ENCODE peak calls at places on chromosome 20, in six cellular contexts. One of them, this sample, is unnamed.

GRCh38 chr20:34581341-34582189 is 23.0 kb downstream of the MAP1LC3A start:
- DNase-seq in fibroblast of villous mesenchyme: peak; percentile 59
- DNase-seq in uterus: no peak
- DNase-seq in HCT116: no peak
- DNase-seq in PC-9: no peak
- DNase-seq in lower leg skin: no peak
- DNase-seq in this sample: no peak

GRCh38 chr20:25046736-25047666 is 10.9 kb downstream of the ACSS1 start:
- DNase-seq in fibroblast of villous mesenchyme: no peak
- DNase-seq in uterus: no peak
- DNase-seq in HCT116: no peak
- DNase-seq in PC-9: peak; percentile 21
- DNase-seq in lower leg skin: no peak
- DNase-seq in this sample: no peak

GRCh38 chr20:36506253-36506652 is 35.1 kb upstream of the MYL9 start:
- DNase-seq in fibroblast of villous mesenchyme: no peak
- DNase-seq in uterus: no peak
- DNase-seq in HCT116: no peak
- DNase-seq in PC-9: peak; percentile 39
- DNase-seq in lower leg skin: no peak
- DNase-seq in this sample: no peak

GRCh38 chr20:1696521-1697209 is 39.1 kb upstream of the SIRPG start:
- DNase-seq in fibroblast of villous mesenchyme: no peak
- DNase-seq in uterus: no peak
- DNase-seq in HCT116: no peak
- DNase-seq in PC-9: no peak
- DNase-seq in lower leg skin: no peak
- DNase-seq in this sample: no peak

GRCh38 chr20:57991211-57991841 is 237.1 kb downstream of the ANKRD60 start:
- DNase-seq in fibroblast of villous mesenchyme: peak; percentile 58
- DNase-seq in uterus: no peak
- DNase-seq in HCT116: no peak
- DNase-seq in PC-9: peak; percentile 99
- DNase-seq in lower leg skin: peak; percentile 81
- DNase-seq in this sample: no peak

GRCh38 chr20:57043091-57043490 is 223.3 kb downstream of the BMP7 start:
- DNase-seq in fibroblast of villous mesenchyme: no peak
- DNase-seq in uterus: peak; percentile 55
- DNase-seq in HCT116: no peak
- DNase-seq in PC-9: no peak
- DNase-seq in lower leg skin: no peak
- DNase-seq in this sample: no peak

GRCh38 chr20:47464380-47465101 is 37.1 kb upstream of the NCOA3 start:
- DNase-seq in fibroblast of villous mesenchyme: peak; percentile 98
- DNase-seq in uterus: peak; percentile 51
- DNase-seq in HCT116: peak; percentile 36
- DNase-seq in PC-9: peak; percentile 99
- DNase-seq in lower leg skin: peak; percentile 94
- DNase-seq in this sample: no peak

GRCh38 chr20:50108571-50109235 is 4.2 kb downstream of the UBE2V1 start:
- DNase-seq in fibroblast of villous mesenchyme: no peak
- DNase-seq in uterus: no peak
- DNase-seq in HCT116: no peak
- DNase-seq in PC-9: no peak
- DNase-seq in lower leg skin: no peak
- DNase-seq in this sample: no peak

GRCh38 chr20:38889792-38890496 is 36.3 kb upstream of the FAM83D start:
- DNase-seq in fibroblast of villous mesenchyme: no peak
- DNase-seq in uterus: no peak
- DNase-seq in HCT116: no peak
- DNase-seq in PC-9: no peak
- DNase-seq in lower leg skin: no peak
- DNase-seq in this sample: no peak

GRCh38 chr20:63027425-63028389 is 20.9 kb upstream of the BHLHE23 start:
- DNase-seq in fibroblast of villous mesenchyme: no peak
- DNase-seq in uterus: no peak
- DNase-seq in HCT116: no peak
- DNase-seq in PC-9: no peak
- DNase-seq in lower leg skin: no peak
- DNase-seq in this sample: no peak
- TF ChIP-seq CTCF in fibroblast of villous mesenchyme: no peak
- TF ChIP-seq CTCF in uterus: no peak
- TF ChIP-seq CTCF in HCT116: no peak
- TF ChIP-seq CTCF in PC-9: no peak
- TF ChIP-seq CTCF in lower leg skin: no peak
- TF ChIP-seq CTCF in this sample: no peak

GRCh38 chr20:63280929-63281545 is 8.4 kb downstream of the ARFGAP1 start:
- DNase-seq in fibroblast of villous mesenchyme: no peak
- DNase-seq in uterus: no peak
- DNase-seq in HCT116: no peak
- DNase-seq in PC-9: no peak
- DNase-seq in lower leg skin: no peak
- DNase-seq in this sample: no peak
- TF ChIP-seq CTCF in fibroblast of villous mesenchyme: peak; percentile 29
- TF ChIP-seq CTCF in uterus: no peak
- TF ChIP-seq CTCF in HCT116: no peak
- TF ChIP-seq CTCF in PC-9: peak; percentile 52
- TF ChIP-seq CTCF in lower leg skin: no peak
- TF ChIP-seq CTCF in this sample: no peak

DNA sequence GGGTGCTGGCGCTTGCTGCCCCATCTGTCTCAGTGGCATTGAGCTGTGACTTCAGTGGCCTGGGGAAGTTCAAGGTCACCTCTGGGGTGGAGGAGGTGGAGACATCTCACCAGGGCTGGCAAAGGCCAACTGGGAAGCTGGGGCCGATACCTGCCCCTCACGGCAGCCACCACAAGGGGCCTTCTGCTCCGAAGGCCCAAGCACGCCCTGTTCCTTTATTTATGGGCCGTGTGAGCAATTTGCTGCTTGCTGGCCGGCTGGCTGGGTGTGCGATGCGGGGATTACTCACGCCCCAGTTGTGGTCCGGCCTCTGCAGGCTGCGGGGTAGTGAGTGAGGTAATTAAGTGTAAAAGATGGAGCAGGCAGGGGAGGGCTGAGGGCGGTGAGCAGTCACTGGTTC is 13.2 kb upstream of the SCRT2 start:
- DNase-seq in fibroblast of villous mesenchyme: no peak
- DNase-seq in uterus: no peak
- DNase-seq in HCT116: no peak
- DNase-seq in PC-9: peak; percentile 12
- DNase-seq in lower leg skin: no peak
- DNase-seq in this sample: no peak
- TF ChIP-seq CTCF in fibroblast of villous mesenchyme: no peak
- TF ChIP-seq CTCF in uterus: no peak
- TF ChIP-seq CTCF in HCT116: no peak
- TF ChIP-seq CTCF in PC-9: no peak
- TF ChIP-seq CTCF in lower leg skin: no peak
- TF ChIP-seq CTCF in this sample: no peak

GRCh38 chr20:45611054-45611453 is 18.5 kb upstream of the WFDC10A start:
- DNase-seq in fibroblast of villous mesenchyme: peak; percentile 90
- DNase-seq in uterus: no peak
- DNase-seq in HCT116: peak; percentile 39
- DNase-seq in PC-9: no peak
- DNase-seq in lower leg skin: no peak
- DNase-seq in this sample: no peak
- TF ChIP-seq CTCF in fibroblast of villous mesenchyme: no peak
- TF ChIP-seq CTCF in uterus: no peak
- TF ChIP-seq CTCF in HCT116: no peak
- TF ChIP-seq CTCF in PC-9: no peak
- TF ChIP-seq CTCF in lower leg skin: no peak
- TF ChIP-seq CTCF in this sample: no peak

GRCh38 chr20:33076662-33077398 is 2.6 kb upstream of the BPIFB4 start:
- DNase-seq in fibroblast of villous mesenchyme: no peak
- DNase-seq in uterus: no peak
- DNase-seq in HCT116: peak; percentile 35
- DNase-seq in PC-9: no peak
- DNase-seq in lower leg skin: no peak
- DNase-seq in this sample: no peak
- TF ChIP-seq CTCF in fibroblast of villous mesenchyme: peak; percentile 18
- TF ChIP-seq CTCF in uterus: no peak
- TF ChIP-seq CTCF in HCT116: peak; percentile 52
- TF ChIP-seq CTCF in PC-9: peak; percentile 59
- TF ChIP-seq CTCF in lower leg skin: no peak
- TF ChIP-seq CTCF in this sample: no peak

GRCh38 chr20:5401277-5401676 is 84.5 kb upstream of the PROKR2 start:
- DNase-seq in fibroblast of villous mesenchyme: no peak
- DNase-seq in uterus: no peak
- DNase-seq in HCT116: no peak
- DNase-seq in PC-9: no peak
- DNase-seq in lower leg skin: no peak
- DNase-seq in this sample: no peak
- TF ChIP-seq CTCF in fibroblast of villous mesenchyme: no peak
- TF ChIP-seq CTCF in uterus: no peak
- TF ChIP-seq CTCF in HCT116: no peak
- TF ChIP-seq CTCF in PC-9: no peak
- TF ChIP-seq CTCF in lower leg skin: no peak
- TF ChIP-seq CTCF in this sample: no peak

DNA sequence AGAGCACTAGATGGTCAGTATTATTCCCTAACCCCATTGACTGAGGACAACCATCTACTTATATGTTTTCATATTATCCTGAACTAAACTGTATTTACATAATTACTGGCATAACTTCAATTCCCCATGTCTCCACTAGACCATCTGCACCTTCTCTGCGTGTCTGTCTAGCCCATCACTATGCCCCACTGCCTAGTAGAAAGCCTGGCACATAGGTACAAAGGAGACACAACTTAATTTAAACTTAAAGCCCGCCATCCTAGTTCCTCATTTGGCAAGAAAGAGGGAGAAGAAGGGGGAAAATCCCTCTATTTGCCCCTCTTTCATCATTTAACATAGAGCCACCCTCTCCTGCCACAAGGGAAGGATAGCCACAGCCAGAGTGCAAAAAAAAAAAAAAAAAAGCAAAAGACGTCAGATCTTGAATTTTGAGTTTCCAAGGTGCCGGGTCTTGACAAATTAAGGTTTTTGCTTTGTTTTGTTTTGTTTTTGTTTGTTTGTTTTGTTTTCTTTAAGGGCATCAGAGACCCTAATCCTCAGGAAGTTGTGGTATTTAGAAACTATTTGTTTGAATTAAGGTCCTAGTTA is 1.8 kb downstream of the PKIG start:
- DNase-seq in fibroblast of villous mesenchyme: no peak
- DNase-seq in uterus: no peak
- DNase-seq in HCT116: no peak
- DNase-seq in PC-9: no peak
- DNase-seq in lower leg skin: no peak
- DNase-seq in this sample: no peak
- TF ChIP-seq CTCF in fibroblast of villous mesenchyme: peak; percentile 5
- TF ChIP-seq CTCF in uterus: no peak
- TF ChIP-seq CTCF in HCT116: no peak
- TF ChIP-seq CTCF in PC-9: no peak
- TF ChIP-seq CTCF in lower leg skin: no peak
- TF ChIP-seq CTCF in this sample: no peak

GRCh38 chr20:41798926-41799502 is 180.8 kb upstream of the CHD6 start:
- DNase-seq in fibroblast of villous mesenchyme: no peak
- DNase-seq in uterus: no peak
- DNase-seq in HCT116: no peak
- DNase-seq in PC-9: no peak
- DNase-seq in lower leg skin: no peak
- DNase-seq in this sample: no peak
- TF ChIP-seq CTCF in fibroblast of villous mesenchyme: no peak
- TF ChIP-seq CTCF in uterus: no peak
- TF ChIP-seq CTCF in HCT116: no peak
- TF ChIP-seq CTCF in PC-9: no peak
- TF ChIP-seq CTCF in lower leg skin: no peak
- TF ChIP-seq CTCF in this sample: no peak

DNA sequence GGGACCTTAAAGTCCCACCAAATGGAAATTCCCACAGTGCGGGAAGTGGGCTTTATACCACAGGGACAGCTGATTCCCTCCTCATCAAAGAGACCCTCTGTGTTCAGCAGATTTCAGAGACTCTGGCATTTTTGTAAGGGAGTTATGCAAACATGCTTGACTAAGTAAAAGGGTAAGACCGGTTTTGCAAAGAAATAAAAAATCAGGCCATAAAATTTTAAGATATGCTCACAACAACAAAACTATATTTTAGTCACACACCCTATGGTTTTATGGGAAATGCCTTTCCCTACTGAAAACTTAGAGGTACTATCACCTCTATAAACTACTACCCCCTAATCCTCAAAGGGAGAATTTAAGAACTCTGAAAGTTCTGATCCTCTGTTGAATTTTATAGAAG is 45.3 kb upstream of the SPTLC3 start:
- DNase-seq in fibroblast of villous mesenchyme: peak; percentile 85
- DNase-seq in uterus: no peak
- DNase-seq in HCT116: no peak
- DNase-seq in PC-9: no peak
- DNase-seq in lower leg skin: no peak
- DNase-seq in this sample: no peak
- TF ChIP-seq CTCF in fibroblast of villous mesenchyme: no peak
- TF ChIP-seq CTCF in uterus: no peak
- TF ChIP-seq CTCF in HCT116: no peak
- TF ChIP-seq CTCF in PC-9: no peak
- TF ChIP-seq CTCF in lower leg skin: no peak
- TF ChIP-seq CTCF in this sample: no peak